ENCODE peak calls at places on chromosome 20, in ten cellular contexts. H is naive thymus-derived CD8-positive, alpha-beta T cell; Q is T-helper 9 cell; P is RPMI7951; B is astrocyte of the spinal cord; U is B cell; M is GM10248; T is mammary epithelial cell; J is AG09319; V is activated T-cell treated with anti-CD3 and anti-CD28 coated beads, Interleukin-2, amount 50 U/mL, for 4 hours. S is an unnamed sample.

GRCh38 chr20:25584905-25585704 is at the start of gene NINL:
- DNase-seq in M (peak), H (peak), J (no peak), V (peak), Q (peak), T (peak), U (peak), P (peak), B (peak), S (no peak)

GRCh38 chr20:4046311-4046924 is 31.1 kb upstream of the RNF24 start:
- DNase-seq in B (no peak), M (no peak), T (no peak), V (no peak), P (no peak), H (no peak), Q (no peak), U (no peak), J (no peak), S (no peak)

GRCh38 chr20:10216146-10216741 is 2.4 kb upstream of the SNAP25 start:
- DNase-seq in T (no peak), H (no peak), U (no peak), B (peak), V (no peak), P (peak), J (no peak), Q (no peak), M (no peak), S (no peak)

GRCh38 chr20:54041336-54041735 is 29.1 kb downstream of the BCAS1 start:
- DNase-seq in J (no peak), P (no peak), H (no peak), U (no peak), M (no peak), Q (no peak), B (no peak), T (no peak), V (no peak), S (no peak)

GRCh38 chr20:13261460-13262301 is 40.6 kb downstream of the ISM1 start:
- DNase-seq in Q (peak), J (no peak), M (peak), U (no peak), B (peak), H (peak), P (peak), V (peak), T (peak), S (peak)

GRCh38 chr20:51510961-51511360 is 31.6 kb downstream of the NFATC2 start:
- DNase-seq in H (no peak), U (no peak), B (peak), J (peak), Q (no peak), V (no peak), T (peak), M (no peak), P (peak), S (no peak)

GRCh38 chr20:47489448-47489872 is 12.2 kb upstream of the NCOA3 start:
- DNase-seq in M (no peak), H (peak), V (peak), J (no peak), U (peak), T (no peak), Q (peak), P (no peak), B (no peak), S (no peak)

GRCh38 chr20:36472656-36473071 is 68.7 kb upstream of the MYL9 start:
- DNase-seq in T (peak), M (peak), Q (no peak), B (no peak), H (no peak), P (no peak), J (no peak), U (peak), V (no peak), S (peak)

GRCh38 chr20:55746723-55747122 is 258.6 kb downstream of the CBLN4 start:
- DNase-seq in B (no peak), V (no peak), P (no peak), M (no peak), Q (no peak), U (no peak), J (no peak), T (no peak), H (no peak), S (no peak)

S was measured in HT-29.